ENCODE peak calls at places on chromosomes 6 and 20, in seven cellular contexts. One of them, this sample, is unnamed.

GRCh38 chr6:136104556-136104955 is 145.6 kb downstream of the MTFR2 start:
- DNase-seq in endothelial cell of umbilical vein: no peak
- DNase-seq in type B pancreatic cell: no peak
- DNase-seq in adrenal gland: no peak
- DNase-seq in dorsolateral prefrontal cortex: no peak
- DNase-seq in AG04449: no peak
- DNase-seq in A549: no peak
- DNase-seq in this sample: no peak

GRCh38 chr20:36493801-36494114 is 47.6 kb upstream of the MYL9 start:
- DNase-seq in A549: no peak
- DNase-seq in AG04449: no peak
- DNase-seq in endothelial cell of umbilical vein: no peak
- DNase-seq in dorsolateral prefrontal cortex: peak
- DNase-seq in type B pancreatic cell: no peak
- DNase-seq in adrenal gland: peak
- DNase-seq in this sample: no peak

GRCh38 chr6:3516094-3516493 is 59.2 kb upstream of the SLC22A23 start:
- DNase-seq in dorsolateral prefrontal cortex: no peak
- DNase-seq in adrenal gland: no peak
- DNase-seq in type B pancreatic cell: no peak
- DNase-seq in endothelial cell of umbilical vein: no peak
- DNase-seq in A549: no peak
- DNase-seq in AG04449: no peak
- DNase-seq in this sample: no peak

GRCh38 chr20:32285621-32286334 is 8.3 kb downstream of the KIF3B start:
- DNase-seq in A549: no peak
- DNase-seq in endothelial cell of umbilical vein: no peak
- DNase-seq in type B pancreatic cell: no peak
- DNase-seq in adrenal gland: peak
- DNase-seq in dorsolateral prefrontal cortex: peak
- DNase-seq in AG04449: no peak
- DNase-seq in this sample: no peak

GRCh38 chr6:144279484-144280150 is 5.5 kb upstream of the UTRN start:
- DNase-seq in endothelial cell of umbilical vein: no peak
- DNase-seq in A549: no peak
- DNase-seq in adrenal gland: no peak
- DNase-seq in AG04449: no peak
- DNase-seq in type B pancreatic cell: no peak
- DNase-seq in dorsolateral prefrontal cortex: no peak
- DNase-seq in this sample: no peak

GRCh38 chr6:165181951-165182414 is 127.4 kb downstream of the C6orf118 start:
- DNase-seq in A549: no peak
- DNase-seq in type B pancreatic cell: no peak
- DNase-seq in adrenal gland: no peak
- DNase-seq in AG04449: peak
- DNase-seq in dorsolateral prefrontal cortex: peak
- DNase-seq in endothelial cell of umbilical vein: no peak
- DNase-seq in this sample: no peak

GRCh38 chr20:48215536-48215935 is 430.3 kb upstream of the SULF2 start:
- DNase-seq in dorsolateral prefrontal cortex: no peak
- DNase-seq in AG04449: no peak
- DNase-seq in type B pancreatic cell: no peak
- DNase-seq in endothelial cell of umbilical vein: no peak
- DNase-seq in adrenal gland: no peak
- DNase-seq in A549: no peak
- DNase-seq in this sample: no peak

GRCh38 chr20:45157977-45158376 is 16.7 kb upstream of the PI3 start:
- DNase-seq in A549: no peak
- DNase-seq in adrenal gland: peak
- DNase-seq in dorsolateral prefrontal cortex: no peak
- DNase-seq in endothelial cell of umbilical vein: peak
- DNase-seq in AG04449: peak
- DNase-seq in type B pancreatic cell: no peak
- DNase-seq in this sample: no peak

GRCh38 chr6:7587631-7588100 is 2.3 kb upstream of the SNRNP48 start:
- DNase-seq in A549: no peak
- DNase-seq in adrenal gland: no peak
- DNase-seq in type B pancreatic cell: no peak
- DNase-seq in endothelial cell of umbilical vein: peak
- DNase-seq in AG04449: peak
- DNase-seq in dorsolateral prefrontal cortex: no peak
- DNase-seq in this sample: no peak

GRCh38 chr6:56708810-56709597 is 66.3 kb upstream of the DST start:
- DNase-seq in adrenal gland: no peak
- DNase-seq in A549: no peak
- DNase-seq in endothelial cell of umbilical vein: peak
- DNase-seq in dorsolateral prefrontal cortex: no peak
- DNase-seq in AG04449: no peak
- DNase-seq in type B pancreatic cell: no peak
- DNase-seq in this sample: no peak

GRCh38 chr6:88480822-88481221 is 314.7 kb upstream of the CNR1 start:
- DNase-seq in endothelial cell of umbilical vein: no peak
- DNase-seq in type B pancreatic cell: no peak
- DNase-seq in dorsolateral prefrontal cortex: no peak
- DNase-seq in AG04449: no peak
- DNase-seq in A549: no peak
- DNase-seq in adrenal gland: no peak
- DNase-seq in this sample: no peak

GRCh38 chr6:111210074-111210729 is 122.9 kb downstream of the SLC16A10 start:
- DNase-seq in endothelial cell of umbilical vein: peak
- DNase-seq in adrenal gland: no peak
- DNase-seq in AG04449: no peak
- DNase-seq in dorsolateral prefrontal cortex: no peak
- DNase-seq in type B pancreatic cell: no peak
- DNase-seq in A549: peak
- DNase-seq in this sample: peak

GRCh38 chr6:169341065-169341464 is 87.4 kb upstream of the THBS2 start:
- DNase-seq in AG04449: no peak
- DNase-seq in A549: no peak
- DNase-seq in type B pancreatic cell: no peak
- DNase-seq in dorsolateral prefrontal cortex: no peak
- DNase-seq in adrenal gland: no peak
- DNase-seq in endothelial cell of umbilical vein: no peak
- DNase-seq in this sample: no peak

GRCh38 chr6:21679761-21680265 is 86.3 kb downstream of the SOX4 start:
- DNase-seq in AG04449: peak
- DNase-seq in endothelial cell of umbilical vein: no peak
- DNase-seq in type B pancreatic cell: no peak
- DNase-seq in dorsolateral prefrontal cortex: no peak
- DNase-seq in A549: peak
- DNase-seq in adrenal gland: no peak
- DNase-seq in this sample: no peak

GRCh38 chr6:157461000-157461915 is 80.3 kb downstream of the ZDHHC14 start:
- DNase-seq in type B pancreatic cell: no peak
- DNase-seq in adrenal gland: no peak
- DNase-seq in dorsolateral prefrontal cortex: peak
- DNase-seq in A549: no peak
- DNase-seq in endothelial cell of umbilical vein: peak
- DNase-seq in AG04449: peak
- DNase-seq in this sample: no peak

GRCh38 chr6:22145823-22146379 is 150.9 kb downstream of the PRL start:
- DNase-seq in A549: no peak
- DNase-seq in AG04449: peak
- DNase-seq in type B pancreatic cell: no peak
- DNase-seq in dorsolateral prefrontal cortex: peak
- DNase-seq in adrenal gland: no peak
- DNase-seq in endothelial cell of umbilical vein: peak
- DNase-seq in this sample: peak

GRCh38 chr6:17179246-17180073 is 77.6 kb downstream of the STMND1 start:
- DNase-seq in dorsolateral prefrontal cortex: no peak
- DNase-seq in A549: no peak
- DNase-seq in AG04449: no peak
- DNase-seq in adrenal gland: no peak
- DNase-seq in endothelial cell of umbilical vein: no peak
- DNase-seq in type B pancreatic cell: no peak
- DNase-seq in this sample: no peak

GRCh38 chr6:125945378-125946141 is 11.0 kb upstream of the HINT3 start:
- DNase-seq in adrenal gland: peak
- DNase-seq in endothelial cell of umbilical vein: peak
- DNase-seq in A549: no peak
- DNase-seq in type B pancreatic cell: no peak
- DNase-seq in dorsolateral prefrontal cortex: no peak
- DNase-seq in AG04449: no peak
- DNase-seq in this sample: no peak

GRCh38 chr6:100614933-100615332 is 150.2 kb upstream of the SIM1 start:
- DNase-seq in AG04449: no peak
- DNase-seq in adrenal gland: no peak
- DNase-seq in endothelial cell of umbilical vein: no peak
- DNase-seq in dorsolateral prefrontal cortex: no peak
- DNase-seq in A549: no peak
- DNase-seq in type B pancreatic cell: no peak
- DNase-seq in this sample: no peak

GRCh38 chr6:48552905-48553304 is 441.9 kb upstream of the PTCHD4 start:
- DNase-seq in A549: no peak
- DNase-seq in type B pancreatic cell: no peak
- DNase-seq in AG04449: no peak
- DNase-seq in adrenal gland: no peak
- DNase-seq in endothelial cell of umbilical vein: no peak
- DNase-seq in dorsolateral prefrontal cortex: no peak
- DNase-seq in this sample: no peak

GRCh38 chr6:15484115-15484514 is 178.7 kb downstream of the DTNBP1 start:
- DNase-seq in dorsolateral prefrontal cortex: no peak
- DNase-seq in type B pancreatic cell: no peak
- DNase-seq in endothelial cell of umbilical vein: no peak
- DNase-seq in AG04449: no peak
- DNase-seq in adrenal gland: no peak
- DNase-seq in A549: no peak
- DNase-seq in this sample: no peak

DNA sequence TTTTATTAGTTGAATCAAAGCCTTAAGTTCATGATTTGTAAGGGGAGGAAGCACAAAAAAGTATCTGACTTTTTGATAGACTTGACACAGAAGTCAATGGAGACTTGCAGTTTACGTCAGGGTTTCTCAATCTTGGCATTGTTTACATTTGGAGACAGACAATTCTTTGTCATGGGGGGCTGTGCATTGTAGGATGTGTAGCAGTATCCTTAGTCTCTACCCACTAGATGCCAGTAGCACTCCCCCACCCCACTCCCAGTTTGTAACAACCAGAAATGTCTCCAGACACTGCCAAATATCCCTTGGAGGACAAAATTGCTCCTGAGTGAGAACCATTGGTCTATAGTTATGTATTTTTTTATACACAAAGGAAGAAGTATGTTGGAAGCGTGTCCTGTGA is 434.1 kb downstream of the RFPL4B start:
- DNase-seq in type B pancreatic cell: no peak
- DNase-seq in adrenal gland: no peak
- DNase-seq in A549: no peak
- DNase-seq in dorsolateral prefrontal cortex: peak
- DNase-seq in endothelial cell of umbilical vein: peak
- DNase-seq in AG04449: no peak
- DNase-seq in this sample: peak
- TF ChIP-seq CTCF in type B pancreatic cell: peak
- TF ChIP-seq CTCF in adrenal gland: no peak
- TF ChIP-seq CTCF in A549: no peak
- TF ChIP-seq CTCF in dorsolateral prefrontal cortex: no peak
- TF ChIP-seq CTCF in endothelial cell of umbilical vein: peak
- TF ChIP-seq CTCF in AG04449: no peak
- TF ChIP-seq CTCF in this sample: no peak

GRCh38 chr6:147774856-147775255 is 266.4 kb downstream of the SAMD5 start:
- DNase-seq in type B pancreatic cell: no peak
- DNase-seq in adrenal gland: no peak
- DNase-seq in dorsolateral prefrontal cortex: no peak
- DNase-seq in endothelial cell of umbilical vein: no peak
- DNase-seq in A549: no peak
- DNase-seq in AG04449: no peak
- DNase-seq in this sample: no peak
- TF ChIP-seq CTCF in type B pancreatic cell: peak
- TF ChIP-seq CTCF in adrenal gland: no peak
- TF ChIP-seq CTCF in dorsolateral prefrontal cortex: no peak
- TF ChIP-seq CTCF in endothelial cell of umbilical vein: peak
- TF ChIP-seq CTCF in A549: no peak
- TF ChIP-seq CTCF in AG04449: no peak
- TF ChIP-seq CTCF in this sample: no peak

GRCh38 chr6:156283091-156283490 is 494.1 kb upstream of the ARID1B start:
- DNase-seq in dorsolateral prefrontal cortex: peak
- DNase-seq in A549: no peak
- DNase-seq in adrenal gland: no peak
- DNase-seq in endothelial cell of umbilical vein: no peak
- DNase-seq in AG04449: no peak
- DNase-seq in type B pancreatic cell: no peak
- DNase-seq in this sample: no peak
- TF ChIP-seq CTCF in dorsolateral prefrontal cortex: peak
- TF ChIP-seq CTCF in A549: no peak
- TF ChIP-seq CTCF in adrenal gland: no peak
- TF ChIP-seq CTCF in endothelial cell of umbilical vein: no peak
- TF ChIP-seq CTCF in AG04449: no peak
- TF ChIP-seq CTCF in type B pancreatic cell: no peak
- TF ChIP-seq CTCF in this sample: no peak

GRCh38 chr6:85035769-85036168 is 271.4 kb upstream of the TBX18 start:
- DNase-seq in dorsolateral prefrontal cortex: no peak
- DNase-seq in A549: no peak
- DNase-seq in adrenal gland: no peak
- DNase-seq in AG04449: no peak
- DNase-seq in type B pancreatic cell: no peak
- DNase-seq in endothelial cell of umbilical vein: no peak
- DNase-seq in this sample: no peak
- TF ChIP-seq CTCF in dorsolateral prefrontal cortex: no peak
- TF ChIP-seq CTCF in A549: no peak
- TF ChIP-seq CTCF in adrenal gland: no peak
- TF ChIP-seq CTCF in AG04449: no peak
- TF ChIP-seq CTCF in type B pancreatic cell: no peak
- TF ChIP-seq CTCF in endothelial cell of umbilical vein: no peak
- TF ChIP-seq CTCF in this sample: no peak